ENCODE peak calls at places on chromosomes 6 and 20, in six cellular contexts. D is GM23338, V is GM23248, O is A549, U is IMR-90, E is endothelial cell of umbilical vein. G is an unnamed sample.
A peak's percentile ranks its signal among the peaks of the same experiment; 100 is the strongest.

GRCh38 chr6:33419580-33420492 is at the start of gene SYNGAP1:
- DNase-seq in O (no peak), D (peak; percentile 76), U (peak; percentile 64), V (peak; percentile 63), E (no peak), G (peak; percentile 73)

GRCh38 chr6:158708239-158708638 is 58.4 kb downstream of the SYTL3 start:
- DNase-seq in U (peak; percentile 60), D (no peak), E (peak; percentile 53), V (no peak), O (no peak), G (peak; percentile 77)

GRCh38 chr6:149717588-149718458 is at the start of gene LATS1:
- DNase-seq in V (peak; percentile 95), E (peak; percentile 84), O (peak; percentile 79), D (peak; percentile 89), U (peak; percentile 76), G (peak; percentile 83)

GRCh38 chr6:31493875-31494694 is 3.9 kb upstream of the MICB start:
- DNase-seq in V (peak; percentile 93), E (peak; percentile 86), D (peak; percentile 93), U (peak; percentile 70), O (peak; percentile 70), G (peak; percentile 76)

GRCh38 chr20:38219006-38219950 is 41.3 kb downstream of the KIAA1755 start:
- DNase-seq in U (no peak), V (no peak), E (no peak), D (no peak), O (no peak), G (no peak)

GRCh38 chr20:31740208-31740607 is 1.1 kb downstream of the TPX2 start:
- DNase-seq in V (peak; percentile 82), U (peak; percentile 80), D (no peak), O (no peak), E (peak; percentile 51), G (peak; percentile 72)

GRCh38 chr6:45420083-45420908 is 42.6 kb upstream of the SUPT3H start:
- DNase-seq in E (peak; percentile 29), V (peak; percentile 77), O (no peak), U (peak; percentile 64), D (peak; percentile 58), G (peak; percentile 72)

GRCh38 chr20:63053430-63054102 is 46.8 kb upstream of the BHLHE23 start:
- DNase-seq in D (no peak), V (no peak), E (no peak), U (no peak), O (no peak), G (no peak)

GRCh38 chr20:35788796-35789195 is 17.0 kb downstream of the PHF20 start:
- DNase-seq in D (no peak), V (no peak), E (no peak), U (no peak), O (no peak), G (no peak)

GRCh38 chr6:34189806-34190503 is 44.1 kb upstream of the GRM4 start:
- DNase-seq in E (no peak), U (no peak), V (no peak), O (no peak), D (no peak), G (no peak)

GRCh38 chr6:53857318-53858094 is 62.7 kb downstream of the LRRC1 start:
- DNase-seq in V (peak; percentile 4), O (no peak), D (no peak), U (no peak), E (peak; percentile 93), G (peak; percentile 23)

GRCh38 chr6:143174516-143174915 is 113.8 kb downstream of the AIG1 start:
- DNase-seq in O (no peak), D (no peak), U (no peak), E (no peak), V (no peak), G (no peak)

GRCh38 chr20:8547035-8547649 is 415.1 kb downstream of the PLCB1 start:
- DNase-seq in V (no peak), D (no peak), E (peak; percentile 51), O (no peak), U (no peak), G (no peak)

DNA sequence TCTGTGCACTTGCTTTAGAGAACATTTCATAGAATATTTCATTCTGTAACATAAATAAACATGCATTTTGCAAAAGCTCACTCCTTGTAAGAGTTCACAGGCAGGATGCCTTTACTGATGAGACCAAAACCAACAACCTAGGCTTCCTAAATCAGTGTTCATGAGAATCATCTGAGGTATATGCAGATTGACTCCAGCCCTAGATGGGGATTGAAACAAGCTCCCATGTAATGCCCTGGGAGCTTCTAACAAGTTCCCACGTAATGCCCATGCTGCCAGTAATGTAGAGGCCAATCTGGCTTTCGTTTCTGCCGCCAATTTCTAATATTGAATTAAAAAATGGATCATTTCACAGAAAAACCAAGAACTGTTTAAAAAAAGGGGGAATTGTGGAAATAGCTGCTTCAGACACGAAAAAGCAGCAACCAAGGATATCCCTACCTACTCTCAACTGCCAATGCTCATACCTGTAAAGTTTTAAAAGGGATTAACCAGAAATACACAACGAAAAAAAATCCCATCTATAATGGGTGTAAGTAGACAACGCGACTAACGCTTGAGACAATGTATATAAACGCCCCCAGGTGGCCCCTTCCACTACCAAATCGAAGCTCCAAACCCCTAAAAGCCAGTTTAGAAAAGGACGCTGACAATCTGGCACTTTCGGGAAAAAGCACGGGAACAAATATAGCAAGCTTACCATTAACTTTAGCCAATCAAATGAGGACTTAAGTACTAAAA is 94.7 kb upstream of the BTN3A2 start:
- DNase-seq in O (no peak), U (no peak), E (no peak), V (no peak), D (peak; percentile 48), G (no peak)
- H3K4me2 ChIP-seq in O (no peak overlapping the region), U (peak overlapping the region; percentile 99), E (peak overlapping the region; percentile 98), V (peak overlapping the region; percentile 93), D (peak overlapping the region; percentile 81), G (peak overlapping the region; percentile 99)

GRCh38 chr6:36098920-36099647 is 31.2 kb upstream of the MAPK13 start:
- DNase-seq in U (peak; percentile 20), D (peak; percentile 62), O (peak; percentile 10), E (peak; percentile 54), V (no peak), G (peak; percentile 15)
- H3K4me2 ChIP-seq in U (no peak overlapping the region), D (no peak overlapping the region), O (no peak overlapping the region), E (peak overlapping the region; percentile 12), V (no peak overlapping the region), G (no peak overlapping the region)

GRCh38 chr6:154411076-154411475 is 54.5 kb upstream of the IPCEF1 start:
- DNase-seq in E (no peak), D (no peak), V (no peak), U (no peak), O (no peak), G (no peak)

GRCh38 chr6:154410619-154411044 is 54.0 kb upstream of the IPCEF1 start:
- DNase-seq in U (peak; percentile 97), D (peak; percentile 40), O (peak; percentile 82), E (peak; percentile 97), V (peak; percentile 95), G (peak; percentile 99)

GRCh38 chr6:154412106-154412820 is 55.7 kb upstream of the IPCEF1 start:
- DNase-seq in O (no peak), V (peak; percentile 25), E (no peak), D (no peak), U (peak; percentile 22), G (peak; percentile 51)

GRCh38 chr6:154410215-154410614 is 53.6 kb upstream of the IPCEF1 start:
- DNase-seq in D (no peak), O (no peak), V (no peak), U (no peak), E (no peak), G (no peak)

GRCh38 chr6:154414021-154414813 is 57.6 kb upstream of the IPCEF1 start:
- DNase-seq in E (peak; percentile 10), V (peak; percentile 67), O (peak; percentile 74), D (no peak), U (peak; percentile 89), G (peak; percentile 83)
- H3K4me2 ChIP-seq in E (no peak overlapping the region), V (peak overlapping the region; percentile 18), O (peak overlapping the region; percentile 87), D (no peak overlapping the region), U (no peak overlapping the region), G (no peak overlapping the region)

GRCh38 chr20:64080013-64080812 is at the start of gene OPRL1:
- DNase-seq in E (peak; percentile 34), O (no peak), D (peak; percentile 47), U (no peak), V (peak; percentile 36), G (peak; percentile 19)

GRCh38 chr20:64078934-64079272 is 415 bp downstream of the RGS19 start:
- DNase-seq in E (no peak), D (no peak), O (no peak), U (no peak), V (no peak), G (no peak)

GRCh38 chr20:64080813-64081619 is 1.1 kb downstream of the OPRL1 start:
- DNase-seq in V (no peak), O (no peak), U (no peak), D (no peak), E (no peak), G (no peak)

GRCh38 chr20:64077876-64078551 is 1.3 kb downstream of the RGS19 start:
- DNase-seq in U (no peak), E (no peak), V (no peak), D (peak; percentile 57), O (no peak), G (no peak)

DNA sequence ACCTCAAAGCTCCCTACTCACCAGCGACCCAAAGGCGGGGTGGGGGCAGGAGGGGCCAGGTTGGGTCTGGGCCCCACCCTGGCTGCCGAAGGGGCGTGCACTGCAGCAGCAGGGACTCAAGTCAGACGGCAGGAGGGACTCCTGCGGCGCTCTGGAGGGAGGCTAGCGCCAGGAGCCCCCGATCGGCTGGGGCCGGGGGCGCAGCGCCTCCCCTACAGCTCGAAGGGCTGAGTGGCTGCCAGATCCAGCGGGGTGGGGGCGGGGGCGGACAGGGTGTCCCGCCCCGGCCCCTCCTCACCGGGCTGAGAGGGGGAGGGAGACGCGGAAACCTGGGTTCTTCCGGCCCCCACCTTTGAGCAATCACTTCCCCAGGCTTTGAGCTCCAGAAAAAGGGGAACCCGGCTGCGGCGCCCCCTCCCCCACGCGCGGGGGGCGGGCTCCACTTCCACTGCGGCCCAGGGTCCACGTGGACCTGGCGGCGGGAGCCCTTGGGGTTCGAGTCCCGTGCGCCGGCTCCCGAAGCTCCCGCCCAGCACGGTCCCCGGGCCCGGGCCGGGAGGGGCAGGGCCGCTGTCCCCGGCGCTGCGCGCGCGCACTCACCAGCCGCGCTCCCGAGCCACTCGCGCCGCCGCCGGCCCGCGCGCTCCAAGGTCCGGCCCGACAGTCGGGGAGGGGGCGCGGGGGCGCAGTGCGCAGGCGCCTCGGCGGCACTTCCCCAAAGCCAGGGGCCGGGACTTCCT is at the start of gene RGS19:
- DNase-seq in E (peak; percentile 57), V (peak; percentile 67), U (peak; percentile 64), D (peak; percentile 77), O (peak; percentile 72), G (peak; percentile 67)
- H3K4me2 ChIP-seq in E (peak within 1 kb of the TSS; percentile 82), V (peak within 1 kb of the TSS; percentile 68), U (peak within 1 kb of the TSS; percentile 78), D (peak within 1 kb of the TSS; percentile 88), O (peak within 1 kb of the TSS; percentile 100), G (peak within 1 kb of the TSS; percentile 87)

GRCh38 chr6:10901751-10902150 is 14.9 kb downstream of the SYCP2L start:
- DNase-seq in D (no peak), O (no peak), V (no peak), E (no peak), U (no peak), G (no peak)
- H3K4me2 ChIP-seq in D (no peak overlapping the region), O (no peak overlapping the region), V (no peak overlapping the region), E (no peak overlapping the region), U (no peak overlapping the region), G (no peak overlapping the region)

GRCh38 chr6:36809156-36809555 is 30.1 kb downstream of the CPNE5 start:
- DNase-seq in V (no peak), U (no peak), D (no peak), E (no peak), O (no peak), G (no peak)
- H3K4me2 ChIP-seq in V (no peak overlapping the region), U (no peak overlapping the region), D (no peak overlapping the region), E (no peak overlapping the region), O (no peak overlapping the region), G (no peak overlapping the region)

GRCh38 chr20:57128051-57128757 is 138.2 kb downstream of the BMP7 start:
- DNase-seq in V (no peak), E (no peak), D (no peak), O (no peak), U (no peak), G (no peak)
- H3K4me2 ChIP-seq in V (no peak overlapping the region), E (no peak overlapping the region), D (no peak overlapping the region), O (no peak overlapping the region), U (no peak overlapping the region), G (no peak overlapping the region)